ENCODE peak calls at places on chromosomes 5 and 9, in six cellular contexts. H, J, Y, D, N and S are unnamed samples.

GRCh38 chr9:38335686-38336085 is 56.8 kb upstream of the ALDH1B1 start:
- DNase-seq in H (no peak), J (no peak), Y (no peak), D (no peak), N (no peak), S (no peak)

GRCh38 chr5:170201311-170201710 is 31.5 kb upstream of the C5orf58 start:
- DNase-seq in H (no peak), J (no peak), Y (no peak), D (no peak), N (no peak), S (no peak)

GRCh38 chr5:1190296-1190695 is 11.1 kb upstream of the SLC6A19 start:
- DNase-seq in H (no peak), J (no peak), Y (no peak), D (no peak), N (no peak), S (no peak)

GRCh38 chr9:128715436-128715750 is 8.5 kb downstream of the ZDHHC12 start:
- DNase-seq in H (no peak), J (no peak), Y (no peak), D (no peak), N (no peak), S (no peak)

GRCh38 chr5:132812949-132813598 is at the start of gene SOWAHA:
- DNase-seq in H (no peak), J (no peak), Y (no peak), D (no peak), N (no peak), S (no peak)

GRCh38 chr9:132268725-132269352 is 85.9 kb downstream of the SETX start:
- DNase-seq in H (peak), J (peak), Y (no peak), D (peak), N (peak), S (peak)

GRCh38 chr5:6472792-6473191 is 24.1 kb downstream of the UBE2QL1 start:
- DNase-seq in H (peak), J (no peak), Y (no peak), D (no peak), N (no peak), S (no peak)

GRCh38 chr5:80566711-80567259 is 3.3 kb downstream of the ANKRD34B start:
- DNase-seq in H (no peak), J (no peak), Y (no peak), D (no peak), N (no peak), S (no peak)

GRCh38 chr5:321233-321725 is at the start of gene AHRR:
- DNase-seq in H (peak), J (no peak), Y (no peak), D (no peak), N (peak), S (peak)

GRCh38 chr5:169801781-169802180 is 164.7 kb downstream of the DOCK2 start:
- DNase-seq in H (no peak), J (no peak), Y (no peak), D (no peak), N (no peak), S (no peak)

GRCh38 chr9:87898151-87898550 is 15.5 kb downstream of the SPATA31E1 start:
- DNase-seq in H (no peak), J (no peak), Y (no peak), D (no peak), N (no peak), S (no peak)

GRCh38 chr9:83322438-83322837 is 215.8 kb downstream of the FRMD3 start:
- DNase-seq in H (peak), J (no peak), Y (no peak), D (no peak), N (no peak), S (no peak)

GRCh38 chr5:100706796-100707195 is 171.6 kb downstream of the FAM174A start:
- DNase-seq in H (no peak), J (no peak), Y (no peak), D (no peak), N (no peak), S (peak)

GRCh38 chr9:138043411-138044345 is 166.1 kb downstream of the CACNA1B start:
- DNase-seq in H (no peak), J (no peak), Y (no peak), D (no peak), N (no peak), S (no peak)

GRCh38 chr5:88769165-88769564 is 113.8 kb downstream of the MEF2C start:
- DNase-seq in H (no peak), J (no peak), Y (no peak), D (no peak), N (no peak), S (no peak)

GRCh38 chr5:132104561-132104960 is 31.0 kb downstream of the CSF2 start:
- DNase-seq in H (no peak), J (no peak), Y (no peak), D (no peak), N (no peak), S (no peak)

GRCh38 chr5:59660737-59661136 is 232.8 kb downstream of the PDE4D start:
- DNase-seq in H (no peak), J (no peak), Y (no peak), D (no peak), N (no peak), S (peak)

GRCh38 chr9:94135222-94135621 is 51.0 kb downstream of the PTPDC1 start:
- DNase-seq in H (no peak), J (no peak), Y (no peak), D (no peak), N (no peak), S (peak)

GRCh38 chr5:145347026-145347616 is 488.0 kb downstream of the PRELID2 start:
- DNase-seq in H (peak), J (peak), Y (no peak), D (no peak), N (no peak), S (peak)

GRCh38 chr5:83321656-83322055 is 149.9 kb upstream of the VCAN start:
- DNase-seq in H (no peak), J (no peak), Y (no peak), D (no peak), N (no peak), S (peak)

GRCh38 chr5:370311-370958 is 48.9 kb downstream of the AHRR start:
- DNase-seq in H (no peak), J (no peak), Y (no peak), D (no peak), N (no peak), S (no peak)

GRCh38 chr9:68841292-68842052 is 136.4 kb downstream of the PIP5K1B start:
- DNase-seq in H (no peak), J (no peak), Y (no peak), D (no peak), N (no peak), S (no peak)

GRCh38 chr9:114448706-114449105 is 56.6 kb downstream of the WHRN start:
- DNase-seq in H (no peak), J (no peak), Y (no peak), D (no peak), N (no peak), S (no peak)

GRCh38 chr5:78886650-78887230 is 98.4 kb downstream of the ARSB start:
- DNase-seq in H (no peak), J (no peak), Y (no peak), D (no peak), N (no peak), S (peak)

GRCh38 chr5:176865964-176866363 is 33.2 kb downstream of the HK3 start:
- DNase-seq in H (no peak), J (no peak), Y (no peak), D (no peak), N (no peak), S (no peak)

GRCh38 chr5:176863765-176864098 is 35.4 kb downstream of the HK3 start:
- DNase-seq in H (no peak), J (no peak), Y (no peak), D (no peak), N (no peak), S (no peak)

GRCh38 chr5:176866913-176867312 is 32.2 kb downstream of the HK3 start:
- DNase-seq in H (no peak), J (no peak), Y (no peak), D (no peak), N (no peak), S (no peak)

GRCh38 chr5:176863041-176863764 is 35.9 kb downstream of the HK3 start:
- DNase-seq in H (no peak), J (no peak), Y (no peak), D (no peak), N (no peak), S (no peak)

GRCh38 chr5:176864755-176865154 is 34.4 kb downstream of the HK3 start:
- DNase-seq in H (no peak), J (no peak), Y (no peak), D (no peak), N (no peak), S (no peak)
- TF ChIP-seq EZH2 in H (no peak), J (no peak), Y (no peak), D (no peak), N (no peak), S (no peak)

GRCh38 chr9:96874201-96874785 is 20.0 kb upstream of the ZNF782 start:
- DNase-seq in H (no peak), J (no peak), Y (no peak), D (no peak), N (no peak), S (no peak)
- H3K4me2 ChIP-seq in H (peak), J (peak), Y (peak), D (no peak), N (no peak), S (no peak)

GRCh38 chr5:96703985-96704384 is 41.8 kb downstream of the CAST start:
- DNase-seq in H (no peak), J (no peak), Y (no peak), D (no peak), N (no peak), S (no peak)

GRCh38 chr5:96702503-96703383 is 40.6 kb downstream of the CAST start:
- DNase-seq in H (peak), J (peak), Y (no peak), D (no peak), N (peak), S (peak)

GRCh38 chr5:96699186-96699820 is 37.1 kb downstream of the CAST start:
- DNase-seq in H (no peak), J (no peak), Y (no peak), D (no peak), N (peak), S (peak)

GRCh38 chr5:96706433-96707111 is 44.4 kb downstream of the CAST start:
- DNase-seq in H (no peak), J (no peak), Y (no peak), D (no peak), N (no peak), S (no peak)

DNA sequence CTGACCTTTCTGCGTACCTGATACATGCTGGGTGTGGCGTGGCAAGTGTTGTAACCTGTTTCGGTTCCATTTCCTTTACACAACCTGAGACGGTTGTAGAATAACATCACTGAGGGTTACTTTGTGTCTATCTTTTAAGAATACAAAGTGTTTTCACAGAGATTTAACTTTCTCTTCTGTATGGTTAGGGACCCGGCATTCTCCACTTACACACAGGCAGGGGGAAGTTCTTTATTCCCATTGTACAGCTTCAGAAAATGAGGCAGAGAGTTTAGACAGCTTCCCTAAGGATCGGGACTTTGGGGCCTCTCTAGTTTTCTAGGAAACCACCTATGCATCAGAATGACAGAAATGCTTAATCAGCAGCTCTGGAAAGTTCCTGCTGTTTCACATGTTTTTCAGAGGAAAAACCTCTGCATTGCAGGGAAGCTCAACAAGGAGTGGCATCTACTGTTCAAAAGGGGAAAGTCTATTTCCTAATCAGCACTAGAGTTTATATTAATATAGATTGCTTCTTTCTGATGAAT is 41.3 kb downstream of the CAST start:
- DNase-seq in H (peak), J (no peak), Y (no peak), D (no peak), N (no peak), S (peak)
- TF ChIP-seq POLR2A in H (no peak), J (no peak), Y (no peak), D (no peak), N (no peak), S (no peak)

DNA sequence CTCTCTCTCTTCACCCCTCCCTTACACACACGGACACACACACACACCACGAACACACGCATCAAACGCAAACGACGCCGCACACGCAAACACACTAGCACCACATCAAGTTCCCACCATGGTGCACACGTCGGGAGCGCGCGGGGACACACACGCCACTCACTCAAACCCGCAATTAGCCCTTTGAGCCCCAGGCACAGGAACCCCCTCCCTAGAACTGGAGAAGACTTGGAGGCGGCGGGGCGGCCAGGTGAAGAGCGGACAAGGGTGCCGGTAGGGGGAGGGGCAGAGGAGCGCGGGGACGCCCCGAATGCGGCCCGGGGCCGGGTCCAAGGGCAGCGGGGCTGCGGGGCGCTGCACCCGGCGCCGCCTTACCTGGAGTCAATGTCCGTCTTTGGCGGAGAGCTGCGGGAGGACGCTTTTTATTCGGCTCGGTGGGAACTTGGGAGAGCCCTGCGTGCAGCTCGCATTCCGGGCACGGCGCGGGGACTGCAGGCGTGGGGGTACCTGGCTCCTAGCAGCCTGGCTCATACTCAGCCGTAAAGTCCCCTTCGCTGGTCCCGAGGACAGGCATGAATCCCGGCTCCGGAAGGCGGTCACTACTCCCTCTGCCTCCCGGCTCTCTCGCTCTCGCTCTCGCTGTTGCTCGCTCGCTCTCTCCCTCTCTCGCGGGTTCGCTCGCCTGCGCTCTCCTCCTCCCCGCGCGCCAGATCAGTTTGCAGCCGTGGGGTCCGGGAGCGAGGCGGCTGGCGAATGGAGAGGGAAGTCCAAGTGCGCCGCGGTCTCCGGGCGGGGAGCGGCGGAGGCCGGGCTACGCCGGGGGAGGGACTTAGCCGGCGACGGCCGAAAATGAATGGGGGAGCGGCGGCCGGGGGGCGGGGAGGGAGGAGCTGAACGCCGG is at the start of gene BRINP1:
- DNase-seq in H (no peak), J (no peak), Y (no peak), D (peak), N (no peak), S (no peak)
- TF ChIP-seq EZH2 in H (no peak), J (no peak), Y (no peak), D (no peak), N (no peak), S (no peak)

DNA sequence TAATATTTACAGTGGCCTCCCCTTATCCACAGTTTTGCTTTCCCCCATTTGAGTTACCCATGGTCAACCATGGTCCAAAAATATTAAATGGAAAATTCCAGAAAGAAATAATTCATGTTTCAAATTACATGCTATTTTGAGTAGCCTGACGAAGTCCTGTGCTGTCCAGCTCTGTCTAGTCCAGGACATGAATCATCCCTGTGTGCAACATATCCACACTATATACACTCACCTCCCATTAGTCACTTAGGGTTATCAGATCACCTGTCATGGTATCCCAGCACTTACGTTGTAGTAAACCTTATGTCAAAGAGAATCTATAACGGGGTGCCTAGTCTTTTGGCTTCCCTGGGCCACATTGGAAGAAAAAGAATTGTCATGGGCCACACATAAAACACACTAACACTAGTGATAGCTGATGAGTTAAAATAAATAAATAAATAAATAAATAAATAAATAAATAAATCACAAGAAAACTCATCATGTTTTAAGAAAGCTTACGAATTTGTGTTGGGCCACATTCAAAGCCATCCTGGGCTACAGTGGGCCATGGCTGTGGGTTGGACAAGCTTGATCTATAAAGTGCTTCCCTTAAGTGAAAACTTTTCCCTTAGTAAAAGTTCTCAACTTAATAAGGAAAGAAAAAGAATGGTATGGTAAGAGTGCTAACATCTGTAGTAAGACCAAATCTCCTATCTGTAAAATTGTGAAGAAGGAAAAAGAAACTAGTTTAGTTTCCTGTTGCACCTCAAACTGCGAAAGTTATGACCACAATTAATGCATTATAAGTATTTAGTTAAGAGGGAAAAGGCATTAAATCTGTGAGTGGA is 15.9 kb upstream of the OMD start:
- DNase-seq in H (no peak), J (no peak), Y (no peak), D (no peak), N (no peak), S (peak)
- H3K4me2 ChIP-seq in H (no peak), J (no peak), Y (peak), D (no peak), N (no peak), S (no peak)

GRCh38 chr9:7671847-7672246 is 127.7 kb downstream of the DMAC1 start:
- DNase-seq in H (no peak), J (no peak), Y (no peak), D (no peak), N (no peak), S (no peak)

GRCh38 chr9:7665874-7666273 is 133.7 kb downstream of the DMAC1 start:
- DNase-seq in H (no peak), J (no peak), Y (no peak), D (no peak), N (no peak), S (no peak)

GRCh38 chr9:7668541-7668940 is 131.0 kb downstream of the DMAC1 start:
- DNase-seq in H (no peak), J (no peak), Y (no peak), D (no peak), N (no peak), S (no peak)
- TF ChIP-seq POLR2A in H (no peak), J (no peak), Y (no peak), D (no peak), N (no peak), S (no peak)

DNA sequence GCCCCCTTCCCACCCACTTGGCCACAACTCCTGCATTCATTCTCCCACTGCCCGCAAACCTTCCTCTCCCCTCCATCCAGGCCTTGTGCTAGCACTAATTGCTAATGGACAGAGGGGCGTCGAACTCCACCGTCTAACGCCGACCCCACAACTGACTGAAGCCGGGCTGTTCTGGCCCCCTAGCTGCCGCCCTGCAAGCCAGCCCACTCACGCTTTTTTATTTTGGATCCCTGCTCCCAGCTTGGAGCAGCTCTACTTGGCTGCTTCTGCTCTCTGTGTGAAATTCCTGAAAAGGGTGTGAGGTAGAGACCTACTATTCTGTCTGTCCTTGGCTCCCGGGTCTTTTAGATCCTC is 704 bp upstream of the ASTN2 start:
- DNase-seq in H (no peak), J (no peak), Y (no peak), D (no peak), N (no peak), S (no peak)
- TF ChIP-seq EZH2 in H (no peak), J (no peak), Y (no peak), D (no peak), N (no peak), S (peak)